ENCODE peak calls at places on chromosome 15, in four cellular contexts. One of them, this sample, is unnamed.
A peak's percentile ranks its signal among the peaks of the same experiment; 100 is the strongest.

GRCh38 chr15:98715890-98716443 is 67.6 kb downstream of the IGF1R start:
- DNase-seq in heart left ventricle: no peak
- DNase-seq in body of pancreas: no peak
- DNase-seq in AG04450: no peak
- DNase-seq in this sample: no peak

GRCh38 chr15:95733931-95734330 is 596.6 kb upstream of the NR2F2 start:
- DNase-seq in heart left ventricle: no peak
- DNase-seq in body of pancreas: no peak
- DNase-seq in AG04450: no peak
- DNase-seq in this sample: no peak

GRCh38 chr15:82709081-82709420 is 624 bp downstream of the AP3B2 start:
- DNase-seq in heart left ventricle: no peak
- DNase-seq in AG04450: no peak
- DNase-seq in body of pancreas: no peak
- DNase-seq in this sample: no peak

GRCh38 chr15:31399544-31400171 is 73.0 kb downstream of the KLF13 start:
- DNase-seq in body of pancreas: no peak
- DNase-seq in heart left ventricle: peak; percentile 20
- DNase-seq in AG04450: no peak
- DNase-seq in this sample: no peak

GRCh38 chr15:57084178-57084577 is 165.7 kb downstream of the TCF12 start:
- DNase-seq in AG04450: no peak
- DNase-seq in heart left ventricle: no peak
- DNase-seq in body of pancreas: no peak
- DNase-seq in this sample: no peak

GRCh38 chr15:75718326-75718725 is 5.7 kb upstream of the CSPG4 start:
- DNase-seq in heart left ventricle: no peak
- DNase-seq in AG04450: no peak
- DNase-seq in body of pancreas: no peak
- DNase-seq in this sample: no peak

GRCh38 chr15:45790325-45790943 is 155.6 kb downstream of the SQOR start:
- DNase-seq in AG04450: no peak
- DNase-seq in heart left ventricle: peak; percentile 25
- DNase-seq in body of pancreas: peak; percentile 45
- DNase-seq in this sample: no peak

GRCh38 chr15:28989239-28989830 is 103.6 kb downstream of the APBA2 start:
- DNase-seq in AG04450: no peak
- DNase-seq in heart left ventricle: no peak
- DNase-seq in body of pancreas: no peak
- DNase-seq in this sample: no peak

GRCh38 chr15:93497256-93497655 is 408.2 kb upstream of the RGMA start:
- DNase-seq in heart left ventricle: no peak
- DNase-seq in AG04450: no peak
- DNase-seq in body of pancreas: no peak
- DNase-seq in this sample: no peak

GRCh38 chr15:48285329-48286214 is 45.7 kb upstream of the DUT start:
- DNase-seq in AG04450: peak; percentile 82
- DNase-seq in heart left ventricle: peak; percentile 41
- DNase-seq in body of pancreas: peak; percentile 85
- DNase-seq in this sample: peak; percentile 59

GRCh38 chr15:83657549-83657948 is 3.6 kb downstream of the ADAMTSL3 start:
- DNase-seq in heart left ventricle: no peak
- DNase-seq in body of pancreas: no peak
- DNase-seq in AG04450: no peak
- DNase-seq in this sample: no peak

GRCh38 chr15:77817434-77817833 is 184.7 kb upstream of the LINGO1 start:
- DNase-seq in AG04450: no peak
- DNase-seq in heart left ventricle: no peak
- DNase-seq in body of pancreas: no peak
- DNase-seq in this sample: no peak

GRCh38 chr15:70132148-70132547 is 34.4 kb upstream of the TLE3 start:
- DNase-seq in heart left ventricle: peak; percentile 51
- DNase-seq in AG04450: no peak
- DNase-seq in body of pancreas: no peak
- DNase-seq in this sample: no peak

GRCh38 chr15:74200871-74201419 is 1.6 kb downstream of the STRA6 start:
- DNase-seq in heart left ventricle: no peak
- DNase-seq in body of pancreas: no peak
- DNase-seq in AG04450: no peak
- DNase-seq in this sample: no peak

GRCh38 chr15:55343168-55343567 is 24.1 kb downstream of the PIGB start:
- DNase-seq in AG04450: no peak
- DNase-seq in heart left ventricle: no peak
- DNase-seq in body of pancreas: no peak
- DNase-seq in this sample: no peak

GRCh38 chr15:34886134-34886533 is 83.4 kb downstream of the AQR start:
- DNase-seq in body of pancreas: no peak
- DNase-seq in AG04450: no peak
- DNase-seq in heart left ventricle: no peak
- DNase-seq in this sample: no peak

GRCh38 chr15:28192772-28193171 is 93.7 kb upstream of the OCA2 start:
- DNase-seq in heart left ventricle: no peak
- DNase-seq in AG04450: no peak
- DNase-seq in body of pancreas: no peak
- DNase-seq in this sample: no peak

GRCh38 chr15:78255421-78256043 is 8.8 kb upstream of the DNAJA4 start:
- DNase-seq in AG04450: no peak
- DNase-seq in heart left ventricle: no peak
- DNase-seq in body of pancreas: no peak
- DNase-seq in this sample: no peak

GRCh38 chr15:25378501-25378901 is 60.3 kb downstream of the UBE3A start:
- DNase-seq in AG04450: no peak
- DNase-seq in heart left ventricle: no peak
- DNase-seq in body of pancreas: no peak
- DNase-seq in this sample: no peak

GRCh38 chr15:68339481-68339880 is 61.9 kb downstream of the FEM1B start:
- DNase-seq in body of pancreas: no peak
- DNase-seq in heart left ventricle: no peak
- DNase-seq in AG04450: no peak
- DNase-seq in this sample: no peak

GRCh38 chr15:68313501-68314390 is 36.2 kb downstream of the FEM1B start:
- DNase-seq in heart left ventricle: peak; percentile 12
- DNase-seq in body of pancreas: no peak
- DNase-seq in AG04450: no peak
- DNase-seq in this sample: no peak

GRCh38 chr15:43096411-43096810 is 9.4 kb downstream of the UBR1 start:
- DNase-seq in body of pancreas: no peak
- DNase-seq in heart left ventricle: no peak
- DNase-seq in AG04450: no peak
- DNase-seq in this sample: no peak

GRCh38 chr15:92979011-92979701 is 79.0 kb downstream of the CHD2 start:
- DNase-seq in heart left ventricle: no peak
- DNase-seq in body of pancreas: no peak
- DNase-seq in AG04450: no peak
- DNase-seq in this sample: no peak

GRCh38 chr15:40090774-40091455 is 17.8 kb downstream of the BMF start:
- DNase-seq in heart left ventricle: no peak
- DNase-seq in AG04450: no peak
- DNase-seq in body of pancreas: no peak
- DNase-seq in this sample: no peak

GRCh38 chr15:58086479-58086878 is 21.0 kb upstream of the ALDH1A2 start:
- DNase-seq in AG04450: no peak
- DNase-seq in heart left ventricle: no peak
- DNase-seq in body of pancreas: no peak
- DNase-seq in this sample: no peak

GRCh38 chr15:100714749-100715342 is 112.5 kb downstream of the ASB7 start:
- DNase-seq in heart left ventricle: no peak
- DNase-seq in body of pancreas: no peak
- DNase-seq in AG04450: no peak
- DNase-seq in this sample: no peak

GRCh38 chr15:80059786-80060489 is 462 bp downstream of the ZFAND6 start:
- DNase-seq in body of pancreas: peak; percentile 63
- DNase-seq in AG04450: no peak
- DNase-seq in heart left ventricle: peak; percentile 83
- DNase-seq in this sample: peak; percentile 48